ENCODE peak calls at places on chromosomes 11 and 22, in four cellular contexts. Q, B, R and Z are unnamed samples. For H3K9me3, the result is how much of the 10 kb centered on the place peaks cover.

GRCh38 chr22:25069758-25070461 is 117.4 kb downstream of the KIAA1671 start:
- DNase-seq in Q (no peak), B (no peak), R (no peak), Z (no peak)

GRCh38 chr11:14974723-14975587 is 2.8 kb upstream of the CALCA start:
- DNase-seq in Q (peak), B (peak), R (no peak), Z (no peak)

GRCh38 chr11:113204280-113204679 is 110.1 kb upstream of the TTC12 start:
- DNase-seq in Q (no peak), B (no peak), R (no peak), Z (no peak)

GRCh38 chr11:20253796-20254195 is 93.5 kb upstream of the DBX1 start:
- DNase-seq in Q (no peak), B (no peak), R (no peak), Z (no peak)

GRCh38 chr11:59901306-59901705 is 22.7 kb downstream of the OOSP3 start:
- DNase-seq in Q (no peak), B (no peak), R (no peak), Z (no peak)

GRCh38 chr11:133127746-133128145 is 404.6 kb downstream of the OPCML start:
- DNase-seq in Q (no peak), B (no peak), R (no peak), Z (no peak)

GRCh38 chr11:114129699-114130659 is 70.5 kb downstream of the ZBTB16 start:
- DNase-seq in Q (no peak), B (no peak), R (no peak), Z (no peak)

GRCh38 chr11:89458646-89459045 is 32.5 kb downstream of the NOX4 start:
- DNase-seq in Q (no peak), B (no peak), R (no peak), Z (no peak)

GRCh38 chr11:1832181-1832988 is 2.4 kb upstream of the SYT8 start:
- DNase-seq in Q (no peak), B (peak), R (no peak), Z (peak)

GRCh38 chr11:88849368-88849767 is 216.4 kb downstream of the GRM5 start:
- DNase-seq in Q (no peak), B (no peak), R (no peak), Z (no peak)

GRCh38 chr11:2194877-2195755 is 23.5 kb upstream of the TH start:
- DNase-seq in Q (no peak), B (peak), R (no peak), Z (peak)

GRCh38 chr11:16902979-16903378 is 111.2 kb downstream of the PLEKHA7 start:
- DNase-seq in Q (no peak), B (no peak), R (no peak), Z (no peak)

GRCh38 chr11:124670732-124671131 is 2.8 kb downstream of the SIAE start:
- DNase-seq in Q (no peak), B (no peak), R (no peak), Z (no peak)

GRCh38 chr11:20368441-20368840 is 4.9 kb downstream of the HTATIP2 start:
- DNase-seq in Q (no peak), B (no peak), R (no peak), Z (no peak)

GRCh38 chr11:3016861-3017260 is 24.7 kb upstream of the NAP1L4 start:
- DNase-seq in Q (no peak), B (no peak), R (no peak), Z (no peak)

GRCh38 chr11:119643212-119643877 is 85.7 kb downstream of the NECTIN1 start:
- DNase-seq in Q (no peak), B (no peak), R (no peak), Z (no peak)

GRCh38 chr11:125165111-125165663 is 636 bp downstream of the PKNOX2 start:
- DNase-seq in Q (peak), B (peak), R (no peak), Z (peak)

GRCh38 chr11:45285931-45286632 is at the start of gene SYT13:
- DNase-seq in Q (peak), B (peak), R (no peak), Z (peak)

GRCh38 chr11:75345455-75346224 is 5.8 kb downstream of the ARRB1 start:
- DNase-seq in Q (no peak), B (no peak), R (no peak), Z (no peak)

GRCh38 chr11:107752954-107753822 is 41.3 kb upstream of the SLN start:
- DNase-seq in Q (no peak), B (no peak), R (no peak), Z (no peak)

GRCh38 chr22:36865346-36865745 is 4.5 kb downstream of the NCF4 start:
- DNase-seq in Q (no peak), B (no peak), R (no peak), Z (no peak)

GRCh38 chr11:66718320-66718971 is 10.6 kb downstream of the SPTBN2 start:
- DNase-seq in Q (peak), B (peak), R (no peak), Z (peak)

GRCh38 chr11:11372461-11372860 is 19.4 kb upstream of the CSNK2A3 start:
- DNase-seq in Q (no peak), B (no peak), R (no peak), Z (no peak)

GRCh38 chr11:74684661-74685060 is 46.6 kb downstream of the CHRDL2 start:
- DNase-seq in Q (no peak), B (no peak), R (no peak), Z (no peak)

GRCh38 chr11:85745626-85746025 is 59.6 kb upstream of the CCDC89 start:
- DNase-seq in Q (no peak), B (no peak), R (no peak), Z (peak)

GRCh38 chr11:134583397-134583990 is 171.5 kb upstream of the B3GAT1 start:
- DNase-seq in Q (no peak), B (no peak), R (no peak), Z (no peak)

GRCh38 chr22:37267128-37267587 is 15.2 kb upstream of the CYTH4 start:
- DNase-seq in Q (no peak), B (peak), R (no peak), Z (peak)

GRCh38 chr11:57216463-57216862 is 20.6 kb downstream of the APLNR start:
- DNase-seq in Q (no peak), B (no peak), R (no peak), Z (no peak)

GRCh38 chr11:125569913-125570621 is 790 bp downstream of the EI24 start:
- DNase-seq in Q (peak), B (peak), R (no peak), Z (no peak)

GRCh38 chr11:74014880-74015279 is 6.0 kb upstream of the UCP3 start:
- DNase-seq in Q (no peak), B (no peak), R (no peak), Z (peak)

GRCh38 chr22:30270841-30271240 is 4.2 kb upstream of the OSM start:
- DNase-seq in Q (no peak), B (peak), R (no peak), Z (peak)

GRCh38 chr11:81222491-81222890 is 1511.2 kb downstream of the FAM181B start:
- DNase-seq in Q (no peak), B (no peak), R (no peak), Z (no peak)

DNA sequence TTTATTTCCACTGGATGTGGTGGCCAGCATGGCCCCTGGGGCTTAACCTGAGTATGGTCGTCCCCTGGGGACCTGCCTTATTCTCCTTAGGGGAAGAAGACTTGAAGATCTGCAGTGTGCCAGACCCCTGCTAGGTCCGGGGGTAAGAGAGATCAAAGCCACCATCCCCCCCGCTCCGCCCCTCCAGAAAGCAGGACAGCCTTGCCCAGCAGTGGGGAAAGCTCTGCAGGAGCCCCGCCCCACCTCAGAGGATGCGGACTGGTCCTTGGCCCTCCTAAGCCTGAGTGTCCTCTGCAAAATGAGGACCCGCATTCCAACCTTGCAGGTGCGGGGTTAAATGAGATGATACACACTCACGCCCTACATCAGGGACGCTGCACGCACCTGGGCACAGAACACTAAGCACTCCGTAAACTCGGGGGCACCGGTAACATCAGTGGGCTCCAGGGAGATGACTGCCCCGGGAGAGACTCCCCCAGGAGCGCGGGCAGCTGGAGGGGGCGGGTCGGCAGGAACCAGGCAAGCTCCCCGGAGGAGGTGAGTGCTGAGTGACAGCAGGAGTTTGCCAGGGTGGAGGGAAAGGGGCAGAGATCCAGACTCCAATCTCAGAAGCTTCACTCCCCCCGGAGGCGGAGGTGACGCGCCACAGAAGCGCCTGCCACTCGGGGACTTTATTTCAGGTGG is 564 bp upstream of the ANO1 start:
- DNase-seq in Q (no peak), B (no peak), R (no peak), Z (no peak)
- H3K4me3 ChIP-seq in Q (peak), B (peak), R (peak), Z (no peak)

DNA sequence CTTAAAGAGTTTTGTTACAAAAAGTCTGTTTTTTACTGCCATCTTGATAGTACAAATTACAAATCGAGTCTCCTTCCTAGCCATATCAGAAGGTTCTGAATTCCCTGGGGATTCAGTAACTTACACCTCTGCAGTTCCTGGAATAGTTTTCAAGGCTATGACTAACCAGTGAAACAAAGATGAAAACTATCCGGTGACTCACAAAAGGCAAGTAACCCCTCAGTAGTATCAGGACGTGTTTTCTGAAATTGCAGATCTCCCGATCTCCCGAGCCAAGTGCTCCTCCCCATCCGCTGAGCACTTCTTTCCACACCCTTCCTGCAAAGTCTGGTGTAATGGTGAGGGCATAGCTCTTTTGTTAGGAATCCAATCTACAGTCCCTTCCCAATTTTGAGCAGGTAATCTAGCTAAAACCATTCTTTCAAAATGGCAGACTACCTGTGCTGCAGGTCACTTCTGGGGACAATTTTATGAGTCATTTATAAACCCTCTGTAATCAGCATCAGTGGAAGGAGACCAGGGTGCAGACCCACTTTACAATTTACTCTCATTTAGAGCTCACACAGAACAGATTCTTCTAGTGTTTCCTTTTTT is 7.7 kb downstream of the E2F8 start:
- DNase-seq in Q (no peak), B (no peak), R (peak), Z (no peak)
- TF ChIP-seq CTCF in Q (no peak), B (no peak), R (no peak), Z (no peak)

GRCh38 chr22:47266329-47266728 is 503.9 kb downstream of the TBC1D22A start:
- DNase-seq in Q (no peak), B (no peak), R (no peak), Z (no peak)
- H3K9me3 ChIP-seq in Q (under half), B (under half), R (under half), Z (under half)

DNA sequence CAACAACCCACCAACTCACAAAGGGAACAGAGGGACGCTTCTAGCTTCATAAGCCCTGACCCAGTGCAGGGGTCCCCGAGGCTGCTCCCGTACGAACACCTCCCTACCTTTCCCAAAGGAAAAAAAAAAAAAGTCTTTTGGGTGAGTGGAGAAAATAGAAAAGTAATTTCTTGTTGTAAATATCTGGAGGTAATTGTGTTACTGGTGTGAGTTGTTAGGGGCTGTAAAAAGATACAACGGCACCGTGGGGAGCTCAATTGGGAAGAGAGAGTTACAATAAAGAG is 3.4 kb downstream of the PAX6 start:
- DNase-seq in Q (no peak), B (no peak), R (no peak), Z (no peak)
- H3K4me3 ChIP-seq in Q (no peak), B (no peak), R (no peak), Z (no peak)

GRCh38 chr11:32290783-32291182 is 144.6 kb downstream of the WT1 start:
- DNase-seq in Q (no peak), B (no peak), R (no peak), Z (no peak)

GRCh38 chr11:32289701-32290100 is 145.6 kb downstream of the WT1 start:
- DNase-seq in Q (no peak), B (no peak), R (no peak), Z (no peak)

GRCh38 chr11:32288276-32288675 is 147.1 kb downstream of the WT1 start:
- DNase-seq in Q (no peak), B (no peak), R (no peak), Z (no peak)
- TF ChIP-seq CTCF in Q (no peak), B (no peak), R (peak), Z (no peak)

GRCh38 chr22:47309946-47310345 is 547.5 kb downstream of the TBC1D22A start:
- DNase-seq in Q (no peak), B (no peak), R (no peak), Z (no peak)
- H3K9me3 ChIP-seq in Q (under half), B (under half), R (under half), Z (under half)

DNA sequence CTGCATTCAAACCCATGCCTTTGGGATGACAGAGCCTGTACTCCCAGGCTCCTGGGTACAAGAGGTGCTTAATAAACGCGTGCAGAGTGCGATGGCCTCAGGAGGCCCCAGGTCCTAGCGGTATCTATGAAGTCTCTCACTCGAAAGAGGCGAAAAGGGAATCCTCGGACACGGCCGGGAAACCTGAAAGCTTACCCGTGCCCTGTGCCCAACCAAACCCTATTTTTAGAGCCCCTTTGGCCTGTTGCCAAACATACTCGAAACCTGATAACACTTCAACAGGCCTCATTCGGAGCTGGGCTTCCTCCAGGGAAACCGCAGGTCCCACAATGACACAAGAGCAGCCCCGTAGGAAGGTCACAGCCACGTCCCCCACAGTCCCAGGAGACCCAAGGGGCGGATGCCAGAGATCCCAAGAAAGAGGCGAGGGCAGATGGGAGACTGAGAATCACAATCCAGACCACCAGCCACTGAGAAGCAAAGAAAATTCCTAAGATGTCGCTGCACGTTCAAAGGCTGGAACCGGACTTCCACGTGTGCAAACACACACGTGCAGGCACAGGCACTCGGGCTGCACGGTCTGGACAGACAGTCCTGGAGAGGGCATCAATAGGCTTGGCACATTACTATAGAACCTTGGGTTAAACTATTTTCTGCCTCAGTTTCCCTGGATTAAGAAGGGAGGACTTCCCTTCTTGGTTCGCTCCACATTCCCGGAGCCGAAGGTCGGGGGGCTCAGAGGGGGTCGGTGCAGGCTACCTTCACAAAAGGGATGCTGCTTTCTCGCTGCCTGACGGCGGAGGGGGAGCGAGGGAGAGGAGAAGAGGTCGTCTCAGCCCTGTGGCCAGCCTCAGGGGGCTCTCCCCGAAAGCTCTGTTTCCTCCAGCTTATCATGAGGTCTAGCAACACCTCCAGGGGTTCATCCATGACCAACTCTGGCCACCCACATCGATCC is 8.2 kb downstream of the PDGFB start:
- DNase-seq in Q (no peak), B (peak), R (no peak), Z (peak)
- H3K4me3 ChIP-seq in Q (no peak), B (no peak), R (no peak), Z (no peak)

DNA sequence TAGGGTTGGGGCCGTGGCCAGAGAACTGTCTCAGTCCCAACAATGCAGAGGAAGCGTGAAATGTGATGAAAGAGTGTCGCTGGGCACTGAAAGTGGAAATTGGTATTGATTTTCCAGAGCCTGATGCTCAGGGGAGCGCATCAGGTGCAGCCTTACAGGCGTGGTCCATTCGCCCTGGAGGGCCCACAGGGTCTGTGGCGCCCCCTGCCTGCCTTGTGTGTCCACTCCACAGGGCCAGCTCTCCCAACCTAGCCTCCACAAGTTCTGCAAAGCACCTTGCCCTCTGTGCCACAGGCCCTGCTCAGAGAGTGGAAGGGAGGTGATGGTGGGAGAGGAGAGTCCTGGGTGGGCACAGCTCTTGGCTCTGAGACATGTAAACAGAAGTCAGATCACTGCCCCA is 54.9 kb upstream of the LMO1 start:
- DNase-seq in Q (no peak), B (no peak), R (no peak), Z (no peak)
- TF ChIP-seq CTCF in Q (no peak), B (no peak), R (no peak), Z (no peak)

DNA sequence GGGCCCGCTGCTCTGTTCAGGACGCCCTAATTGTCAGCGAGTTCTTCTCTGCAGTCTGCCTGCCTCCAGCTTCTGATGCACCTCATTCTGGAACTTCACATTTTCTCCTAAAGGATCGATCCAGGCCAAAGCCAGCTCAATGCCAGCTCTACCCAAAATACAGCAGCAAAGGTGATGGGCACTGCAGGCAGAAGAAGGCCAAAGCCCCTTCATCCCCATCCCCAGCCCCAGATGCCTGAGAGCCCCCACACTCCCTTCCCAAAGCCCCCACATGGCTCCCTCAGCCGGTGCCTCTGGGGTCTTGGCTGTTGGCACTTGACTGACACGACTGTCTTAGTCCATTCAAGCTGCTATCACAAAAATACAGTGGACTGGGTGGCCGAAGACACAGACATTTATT is 410.3 kb downstream of the BRD1 start:
- DNase-seq in Q (no peak), B (no peak), R (no peak), Z (no peak)
- H3K9me3 ChIP-seq in Q (under half), B (under half), R (half or more), Z (under half)